ENCODE peak calls at places on chromosomes 11 and 22, in ten cellular contexts. H, T, U, C, K, P, Y, B, Q and A are unnamed samples.

GRCh38 chr11:131311746-131312145 is 58.7 kb upstream of the NTM start:
- DNase-seq in H (no peak), T (no peak), U (no peak), C (no peak), K (no peak), P (no peak), Y (no peak), B (no peak), Q (no peak), A (no peak)

GRCh38 chr11:1402776-1403620 is 13.3 kb downstream of the BRSK2 start:
- DNase-seq in H (no peak), T (no peak), U (no peak), C (peak), K (no peak), P (no peak), Y (no peak), B (no peak), Q (no peak), A (no peak)

GRCh38 chr11:64202992-64203391 is 3.5 kb upstream of the FERMT3 start:
- DNase-seq in H (no peak), T (no peak), U (no peak), C (peak), K (no peak), P (no peak), Y (no peak), B (no peak), Q (no peak), A (no peak)

GRCh38 chr22:48531108-48531507 is 1296.6 kb downstream of the BRD1 start:
- DNase-seq in H (no peak), T (no peak), U (no peak), C (peak), K (no peak), P (no peak), Y (no peak), B (no peak), Q (no peak), A (no peak)

GRCh38 chr22:46373838-46374662 is 38.5 kb downstream of the TRMU start:
- DNase-seq in H (no peak), T (no peak), U (no peak), C (peak), K (peak), P (peak), Y (peak), B (no peak), Q (no peak), A (peak)

GRCh38 chr11:5367461-5368074 is 16.0 kb upstream of the OR51M1 start:
- DNase-seq in H (no peak), T (no peak), U (no peak), C (no peak), K (no peak), P (no peak), Y (no peak), B (no peak), Q (no peak), A (peak)

GRCh38 chr11:119447664-119448242 is 24.8 kb upstream of the THY1 start:
- DNase-seq in H (no peak), T (no peak), U (no peak), C (no peak), K (no peak), P (no peak), Y (no peak), B (no peak), Q (no peak), A (no peak)

GRCh38 chr11:65251476-65251875 is 10.3 kb upstream of the POLA2 start:
- DNase-seq in H (no peak), T (peak), U (no peak), C (no peak), K (no peak), P (no peak), Y (no peak), B (no peak), Q (no peak), A (no peak)

GRCh38 chr22:41919357-41920224 is 4.7 kb upstream of the SHISA8 start:
- DNase-seq in H (no peak), T (no peak), U (no peak), C (no peak), K (peak), P (peak), Y (peak), B (no peak), Q (no peak), A (peak)

GRCh38 chr11:2250041-2250440 is 20.3 kb downstream of the ASCL2 start:
- DNase-seq in H (no peak), T (no peak), U (no peak), C (peak), K (no peak), P (no peak), Y (no peak), B (no peak), Q (no peak), A (no peak)

GRCh38 chr11:82864268-82864667 is 36.0 kb downstream of the PRCP start:
- DNase-seq in H (no peak), T (peak), U (peak), C (peak), K (no peak), P (peak), Y (peak), B (peak), Q (peak), A (peak)

GRCh38 chr11:104819603-104820002 is 78.7 kb downstream of the CASP12 start:
- DNase-seq in H (no peak), T (no peak), U (no peak), C (no peak), K (no peak), P (no peak), Y (no peak), B (no peak), Q (no peak), A (no peak)

GRCh38 chr11:84564180-84564866 is 1062.8 kb downstream of the DLG2 start:
- DNase-seq in H (peak), T (peak), U (peak), C (no peak), K (no peak), P (peak), Y (peak), B (peak), Q (peak), A (peak)

GRCh38 chr11:18986744-18987143 is 47.5 kb upstream of the MRGPRX1 start:
- DNase-seq in H (no peak), T (peak), U (no peak), C (no peak), K (no peak), P (no peak), Y (no peak), B (no peak), Q (no peak), A (no peak)

GRCh38 chr11:8356731-8357504 is 93.2 kb upstream of the LMO1 start:
- DNase-seq in H (no peak), T (no peak), U (no peak), C (no peak), K (no peak), P (no peak), Y (no peak), B (no peak), Q (no peak), A (no peak)

GRCh38 chr11:12900496-12900895 is 108.6 kb upstream of the RASSF10 start:
- DNase-seq in H (no peak), T (peak), U (no peak), C (no peak), K (no peak), P (no peak), Y (no peak), B (no peak), Q (no peak), A (no peak)

GRCh38 chr11:66607126-66607834 is 9.2 kb upstream of the RBM14 start:
- DNase-seq in H (no peak), T (no peak), U (peak), C (peak), K (no peak), P (no peak), Y (no peak), B (no peak), Q (no peak), A (peak)

GRCh38 chr11:57322881-57323467 is 1.8 kb downstream of the TNKS1BP1 start:
- DNase-seq in H (no peak), T (peak), U (no peak), C (no peak), K (no peak), P (no peak), Y (no peak), B (no peak), Q (no peak), A (no peak)

GRCh38 chr11:114082767-114083181 is 23.3 kb downstream of the ZBTB16 start:
- DNase-seq in H (no peak), T (no peak), U (no peak), C (peak), K (no peak), P (no peak), Y (no peak), B (no peak), Q (no peak), A (peak)